ENCODE peak calls at places on chromosome 7, in four cellular contexts. One of them, this sample, is unnamed.

GRCh38 chr7:3068568-3068967 is 24.9 kb upstream of the CARD11 start:
- DNase-seq in EH: no peak
- DNase-seq in stimulated activated naive CD8-positive, alpha-beta T cell treated with anti-CD3 and anti-CD28 coated beads, Interleukin-15, amount 100 ng/mL, for 72 hours: no peak
- DNase-seq in C1 segment of cervical spinal cord: no peak
- DNase-seq in this sample: no peak

GRCh38 chr7:137685439-137686164 is 161.2 kb downstream of the DGKI start:
- DNase-seq in EH: peak
- DNase-seq in stimulated activated naive CD8-positive, alpha-beta T cell treated with anti-CD3 and anti-CD28 coated beads, Interleukin-15, amount 100 ng/mL, for 72 hours: no peak
- DNase-seq in C1 segment of cervical spinal cord: no peak
- DNase-seq in this sample: no peak

GRCh38 chr7:55550010-55550409 is 22.3 kb downstream of the VOPP1 start:
- DNase-seq in EH: no peak
- DNase-seq in stimulated activated naive CD8-positive, alpha-beta T cell treated with anti-CD3 and anti-CD28 coated beads, Interleukin-15, amount 100 ng/mL, for 72 hours: no peak
- DNase-seq in C1 segment of cervical spinal cord: no peak
- DNase-seq in this sample: no peak

GRCh38 chr7:55246181-55246580 is 119.0 kb upstream of the LANCL2 start:
- DNase-seq in EH: peak
- DNase-seq in stimulated activated naive CD8-positive, alpha-beta T cell treated with anti-CD3 and anti-CD28 coated beads, Interleukin-15, amount 100 ng/mL, for 72 hours: no peak
- DNase-seq in C1 segment of cervical spinal cord: no peak
- DNase-seq in this sample: peak

GRCh38 chr7:36215017-36215621 is 62.1 kb downstream of the EEPD1 start:
- DNase-seq in EH: no peak
- DNase-seq in stimulated activated naive CD8-positive, alpha-beta T cell treated with anti-CD3 and anti-CD28 coated beads, Interleukin-15, amount 100 ng/mL, for 72 hours: no peak
- DNase-seq in C1 segment of cervical spinal cord: no peak
- DNase-seq in this sample: no peak

GRCh38 chr7:13449460-13449859 is 540.0 kb downstream of the ETV1 start:
- DNase-seq in EH: no peak
- DNase-seq in stimulated activated naive CD8-positive, alpha-beta T cell treated with anti-CD3 and anti-CD28 coated beads, Interleukin-15, amount 100 ng/mL, for 72 hours: no peak
- DNase-seq in C1 segment of cervical spinal cord: no peak
- DNase-seq in this sample: no peak

GRCh38 chr7:69365588-69366241 is 232.6 kb upstream of the AUTS2 start:
- DNase-seq in EH: peak
- DNase-seq in stimulated activated naive CD8-positive, alpha-beta T cell treated with anti-CD3 and anti-CD28 coated beads, Interleukin-15, amount 100 ng/mL, for 72 hours: no peak
- DNase-seq in C1 segment of cervical spinal cord: no peak
- DNase-seq in this sample: no peak

GRCh38 chr7:5780801-5781496 is 514 bp downstream of the RNF216 start:
- DNase-seq in EH: peak
- DNase-seq in stimulated activated naive CD8-positive, alpha-beta T cell treated with anti-CD3 and anti-CD28 coated beads, Interleukin-15, amount 100 ng/mL, for 72 hours: peak
- DNase-seq in C1 segment of cervical spinal cord: no peak
- DNase-seq in this sample: peak

GRCh38 chr7:123749537-123749857 is 694 bp upstream of the WASL start:
- DNase-seq in EH: peak
- DNase-seq in stimulated activated naive CD8-positive, alpha-beta T cell treated with anti-CD3 and anti-CD28 coated beads, Interleukin-15, amount 100 ng/mL, for 72 hours: no peak
- DNase-seq in C1 segment of cervical spinal cord: no peak
- DNase-seq in this sample: peak

GRCh38 chr7:28263622-28264266 is 83.1 kb upstream of the JAZF1 start:
- DNase-seq in EH: no peak
- DNase-seq in stimulated activated naive CD8-positive, alpha-beta T cell treated with anti-CD3 and anti-CD28 coated beads, Interleukin-15, amount 100 ng/mL, for 72 hours: no peak
- DNase-seq in C1 segment of cervical spinal cord: no peak
- DNase-seq in this sample: no peak

GRCh38 chr7:50673096-50673495 is 107.9 kb upstream of the DDC start:
- DNase-seq in EH: no peak
- DNase-seq in stimulated activated naive CD8-positive, alpha-beta T cell treated with anti-CD3 and anti-CD28 coated beads, Interleukin-15, amount 100 ng/mL, for 72 hours: no peak
- DNase-seq in C1 segment of cervical spinal cord: no peak
- DNase-seq in this sample: no peak

GRCh38 chr7:132998763-132999162 is 83.1 kb downstream of the CHCHD3 start:
- DNase-seq in EH: peak
- DNase-seq in stimulated activated naive CD8-positive, alpha-beta T cell treated with anti-CD3 and anti-CD28 coated beads, Interleukin-15, amount 100 ng/mL, for 72 hours: no peak
- DNase-seq in C1 segment of cervical spinal cord: no peak
- DNase-seq in this sample: no peak

GRCh38 chr7:89623018-89623672 is 531.1 kb upstream of the STEAP1 start:
- DNase-seq in EH: peak
- DNase-seq in stimulated activated naive CD8-positive, alpha-beta T cell treated with anti-CD3 and anti-CD28 coated beads, Interleukin-15, amount 100 ng/mL, for 72 hours: peak
- DNase-seq in C1 segment of cervical spinal cord: no peak
- DNase-seq in this sample: peak

GRCh38 chr7:101068401-101068800 is 16.9 kb upstream of the TRIM56 start:
- DNase-seq in EH: no peak
- DNase-seq in stimulated activated naive CD8-positive, alpha-beta T cell treated with anti-CD3 and anti-CD28 coated beads, Interleukin-15, amount 100 ng/mL, for 72 hours: no peak
- DNase-seq in C1 segment of cervical spinal cord: no peak
- DNase-seq in this sample: no peak

GRCh38 chr7:130141858-130142653 is 63.1 kb downstream of the TMEM209 start:
- DNase-seq in EH: no peak
- DNase-seq in stimulated activated naive CD8-positive, alpha-beta T cell treated with anti-CD3 and anti-CD28 coated beads, Interleukin-15, amount 100 ng/mL, for 72 hours: no peak
- DNase-seq in C1 segment of cervical spinal cord: peak
- DNase-seq in this sample: no peak

GRCh38 chr7:121431996-121432395 is 35.9 kb upstream of the FAM3C start:
- DNase-seq in EH: no peak
- DNase-seq in stimulated activated naive CD8-positive, alpha-beta T cell treated with anti-CD3 and anti-CD28 coated beads, Interleukin-15, amount 100 ng/mL, for 72 hours: no peak
- DNase-seq in C1 segment of cervical spinal cord: no peak
- DNase-seq in this sample: no peak

GRCh38 chr7:44508328-44508990 is 18.0 kb upstream of the NUDCD3 start:
- DNase-seq in EH: no peak
- DNase-seq in stimulated activated naive CD8-positive, alpha-beta T cell treated with anti-CD3 and anti-CD28 coated beads, Interleukin-15, amount 100 ng/mL, for 72 hours: no peak
- DNase-seq in C1 segment of cervical spinal cord: no peak
- DNase-seq in this sample: no peak

GRCh38 chr7:45185864-45186250 is 28.3 kb downstream of the RAMP3 start:
- DNase-seq in EH: no peak
- DNase-seq in stimulated activated naive CD8-positive, alpha-beta T cell treated with anti-CD3 and anti-CD28 coated beads, Interleukin-15, amount 100 ng/mL, for 72 hours: no peak
- DNase-seq in C1 segment of cervical spinal cord: no peak
- DNase-seq in this sample: no peak

GRCh38 chr7:159034988-159035387 is 109.7 kb downstream of the VIPR2 start:
- DNase-seq in EH: no peak
- DNase-seq in stimulated activated naive CD8-positive, alpha-beta T cell treated with anti-CD3 and anti-CD28 coated beads, Interleukin-15, amount 100 ng/mL, for 72 hours: no peak
- DNase-seq in C1 segment of cervical spinal cord: no peak
- DNase-seq in this sample: no peak

GRCh38 chr7:94449151-94449725 is 54.5 kb downstream of the COL1A2 start:
- DNase-seq in EH: peak
- DNase-seq in stimulated activated naive CD8-positive, alpha-beta T cell treated with anti-CD3 and anti-CD28 coated beads, Interleukin-15, amount 100 ng/mL, for 72 hours: no peak
- DNase-seq in C1 segment of cervical spinal cord: peak
- DNase-seq in this sample: peak